ENCODE peak calls at places on chromosomes 7 and 10, in nine cellular contexts. Y is NCI-H2081; M is uterus; W is NCI-H524; D is NCI-H1436 treated with DMSO at 0.1 percent for 48 hours; V is NCI-H1092 treated with DMSO at 0.1 percent for 48 hours; P is anterior cingulate cortex; L is CD8-positive, alpha-beta memory T cell; H is memory B cell. R is an unnamed sample.

GRCh38 chr7:130560972-130561371 is 69.1 kb downstream of the MEST start:
- DNase-seq in Y (peak; percentile 87), M (no peak), W (no peak), D (peak; percentile 0), V (no peak), P (no peak), L (no peak), H (peak; percentile 4), R (no peak)

GRCh38 chr10:121339136-121339535 is 259.1 kb downstream of the FGFR2 start:
- DNase-seq in Y (no peak), M (no peak), W (no peak), D (no peak), V (no peak), P (no peak), L (no peak), H (no peak), R (no peak)

GRCh38 chr10:132464256-132465192 is 67.5 kb downstream of the PWWP2B start:
- DNase-seq in Y (no peak), M (peak; percentile 92), W (no peak), D (no peak), V (no peak), P (peak; percentile 87), L (no peak), H (no peak), R (no peak)

GRCh38 chr10:114389429-114389828 is 14.9 kb downstream of the AFAP1L2 start:
- DNase-seq in Y (no peak), M (peak; percentile 59), W (no peak), D (no peak), V (no peak), P (no peak), L (no peak), H (no peak), R (no peak)

GRCh38 chr7:119969054-119969453 is 303.9 kb upstream of the KCND2 start:
- DNase-seq in Y (no peak), M (no peak), W (no peak), D (no peak), V (no peak), P (no peak), L (no peak), H (no peak), R (no peak)

GRCh38 chr7:3336042-3336665 is 35.1 kb downstream of the SDK1 start:
- DNase-seq in Y (no peak), M (no peak), W (no peak), D (no peak), V (no peak), P (no peak), L (no peak), H (no peak), R (no peak)

GRCh38 chr7:70098133-70098561 is 499.9 kb downstream of the AUTS2 start:
- DNase-seq in Y (peak; percentile 66), M (no peak), W (no peak), D (peak; percentile 17), V (peak; percentile 46), P (no peak), L (no peak), H (no peak), R (no peak)

GRCh38 chr7:70134029-70134445 is 535.8 kb downstream of the AUTS2 start:
- DNase-seq in Y (peak; percentile 61), M (no peak), W (no peak), D (no peak), V (no peak), P (no peak), L (no peak), H (no peak), R (peak; percentile 85)

GRCh38 chr10:99569971-99570370 is 37.2 kb downstream of the NKX2-3 start:
- DNase-seq in Y (no peak), M (no peak), W (no peak), D (no peak), V (no peak), P (no peak), L (no peak), H (peak; percentile 26), R (no peak)

GRCh38 chr7:98107313-98107691 is 640 bp downstream of the LMTK2 start:
- DNase-seq in Y (peak; percentile 24), M (no peak), W (peak; percentile 56), D (no peak), V (peak; percentile 15), P (no peak), L (peak; percentile 4), H (no peak), R (no peak)

GRCh38 chr7:81525901-81526300 is 243.9 kb downstream of the HGF start:
- DNase-seq in Y (no peak), M (no peak), W (no peak), D (no peak), V (no peak), P (no peak), L (no peak), H (no peak), R (no peak)

GRCh38 chr7:54426406-54426805 is 115.8 kb upstream of the VSTM2A start:
- DNase-seq in Y (no peak), M (no peak), W (no peak), D (no peak), V (no peak), P (no peak), L (no peak), H (no peak), R (no peak)

R was measured in DMS 273 treated with DMSO at 0.1 percent for 48 hours.